ENCODE peak calls at places on chromosomes 12 and 14, in six cellular contexts. O, R, X, Z, C and Q are unnamed samples.
A peak's percentile ranks its signal among the peaks of the same experiment; 100 is the strongest.

GRCh38 chr14:100674897-100675618 is 51.6 kb upstream of the DLK1 start:
- DNase-seq in C (peak; percentile 69), R (no peak), X (no peak), Z (no peak), O (no peak), Q (no peak)

GRCh38 chr14:54309615-54310014 is 87.2 kb upstream of the CDKN3 start:
- DNase-seq in Z (no peak), X (no peak), O (no peak), R (no peak), C (no peak), Q (no peak)

GRCh38 chr14:61780125-61780524 is 17.9 kb downstream of the SNAPC1 start:
- DNase-seq in X (no peak), R (no peak), O (no peak), C (no peak), Z (no peak), Q (no peak)

GRCh38 chr12:29164477-29165163 is 15.5 kb downstream of the FAR2 start:
- DNase-seq in X (peak; percentile 64), O (no peak), C (no peak), R (no peak), Z (no peak), Q (peak; percentile 65)

GRCh38 chr14:103067231-103067954 is 10.0 kb upstream of the CDC42BPB start:
- DNase-seq in C (no peak), R (no peak), X (peak; percentile 48), Z (no peak), O (no peak), Q (peak; percentile 53)

GRCh38 chr14:85752179-85752578 is 222.2 kb downstream of the FLRT2 start:
- DNase-seq in O (no peak), X (no peak), R (no peak), C (no peak), Z (no peak), Q (no peak)

GRCh38 chr12:103505371-103506236 is 9.8 kb upstream of the C12orf42 start:
- DNase-seq in O (no peak), R (no peak), Z (no peak), C (no peak), X (peak; percentile 3), Q (peak; percentile 99)

GRCh38 chr14:72023128-72024042 is 91.2 kb downstream of the RGS6 start:
- DNase-seq in C (no peak), X (no peak), R (no peak), O (no peak), Z (no peak), Q (peak; percentile 26)

GRCh38 chr12:15880721-15881120 is 1.5 kb upstream of the STRAP start:
- DNase-seq in Z (no peak), R (no peak), O (no peak), X (no peak), C (no peak), Q (no peak)

GRCh38 chr14:99248761-99249171 is 23.2 kb downstream of the BCL11B start:
- DNase-seq in R (no peak), X (no peak), C (no peak), O (peak; percentile 6), Z (no peak), Q (no peak)

GRCh38 chr14:80202888-80203562 is 8.3 kb downstream of the DIO2 start:
- DNase-seq in Z (no peak), X (no peak), C (peak; percentile 20), O (no peak), R (no peak), Q (no peak)

GRCh38 chr12:57611810-57612710 is 825 bp downstream of the ARHGEF25 start:
- DNase-seq in Z (no peak), C (peak; percentile 64), R (no peak), X (no peak), O (no peak), Q (no peak)

GRCh38 chr12:93879476-93880376 is 202.6 kb downstream of the CRADD start:
- DNase-seq in R (no peak), X (peak; percentile 97), C (no peak), O (no peak), Z (no peak), Q (no peak)

GRCh38 chr12:97465012-97465345 is 2.4 kb downstream of the RMST start:
- DNase-seq in C (no peak), Z (no peak), O (no peak), X (no peak), R (no peak), Q (no peak)

GRCh38 chr12:26576266-26576665 is 256.7 kb downstream of the ITPR2 start:
- DNase-seq in Z (no peak), C (no peak), X (no peak), R (no peak), O (no peak), Q (no peak)

GRCh38 chr12:13980548-13981295 is 680 bp downstream of the GRIN2B start:
- DNase-seq in R (peak; percentile 22), C (peak; percentile 12), Z (peak; percentile 31), X (no peak), O (no peak), Q (no peak)

GRCh38 chr12:47014474-47014873 is 64.9 kb upstream of the PCED1B start:
- DNase-seq in R (no peak), O (no peak), Z (no peak), X (peak; percentile 96), C (no peak), Q (no peak)

GRCh38 chr12:106302401-106303201 is at the start of gene TCP11L2:
- DNase-seq in C (peak; percentile 97), X (peak; percentile 71), R (peak; percentile 69), O (peak; percentile 93), Z (peak; percentile 90), Q (peak; percentile 73)

GRCh38 chr12:80413462-80413861 is 30.6 kb upstream of the PTPRQ start:
- DNase-seq in Z (no peak), R (no peak), C (no peak), X (no peak), O (no peak), Q (no peak)

DNA sequence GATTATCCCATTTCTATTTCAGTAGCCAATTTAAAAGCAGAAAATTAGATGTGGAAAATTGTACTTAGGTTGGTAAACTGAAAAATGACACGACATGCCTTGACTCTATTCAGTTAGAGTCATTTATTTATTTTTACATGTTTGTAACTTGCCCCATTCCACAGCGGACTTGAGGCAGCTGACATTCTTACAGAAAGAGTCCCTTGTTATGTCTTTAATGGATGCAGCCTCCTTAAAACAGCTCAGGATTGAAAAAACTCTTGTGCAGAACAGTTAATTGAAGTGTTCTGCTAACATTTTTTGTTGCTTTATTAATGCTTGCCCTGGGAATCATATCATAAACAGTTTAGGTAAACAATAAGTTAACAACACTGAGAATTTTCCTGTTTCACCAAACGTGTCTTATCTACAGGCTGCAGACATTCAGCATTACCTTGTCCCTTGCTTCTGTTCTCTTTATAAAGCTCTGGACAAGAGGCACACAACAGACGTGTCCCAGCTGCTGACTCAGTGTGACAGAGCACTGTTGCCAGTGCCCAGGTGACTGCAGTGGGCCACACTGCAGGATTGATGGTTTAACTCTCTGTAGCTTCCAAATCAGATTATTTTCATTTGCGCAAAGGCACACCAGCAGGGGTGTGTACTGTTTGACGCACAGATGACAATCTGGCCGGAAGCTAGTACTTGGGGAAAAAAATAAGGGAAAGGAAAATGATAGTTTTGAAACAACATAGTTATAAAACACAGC is 101.6 kb downstream of the PELI2 start:
- DNase-seq in X (no peak), Z (no peak), O (no peak), C (no peak), R (no peak), Q (no peak)
- H3K4me1 ChIP-seq in X (peaks cover 2% of the 10 kb centered on the region), Z (peaks cover 9% of the 10 kb centered on the region), O (peaks cover 37% of the 10 kb centered on the region), C (no peaks in the 10 kb centered on the region), R (peaks cover 46% of the 10 kb centered on the region), Q (no peaks in the 10 kb centered on the region)

GRCh38 chr12:67069451-67070306 is 199.5 kb upstream of the CAND1 start:
- DNase-seq in X (peak; percentile 39), Z (peak; percentile 69), R (peak; percentile 24), C (peak; percentile 64), O (peak; percentile 62), Q (peak; percentile 54)

GRCh38 chr12:67070307-67070600 is 198.9 kb upstream of the CAND1 start:
- DNase-seq in Z (no peak), R (no peak), X (no peak), C (peak; percentile 2), O (no peak), Q (no peak)

GRCh38 chr12:67068204-67068731 is 200.9 kb upstream of the CAND1 start:
- DNase-seq in R (no peak), C (peak; percentile 11), O (no peak), X (no peak), Z (peak; percentile 45), Q (no peak)

GRCh38 chr12:67067453-67068203 is 201.5 kb upstream of the CAND1 start:
- DNase-seq in O (no peak), C (peak; percentile 1), R (no peak), X (no peak), Z (no peak), Q (peak; percentile 58)

DNA sequence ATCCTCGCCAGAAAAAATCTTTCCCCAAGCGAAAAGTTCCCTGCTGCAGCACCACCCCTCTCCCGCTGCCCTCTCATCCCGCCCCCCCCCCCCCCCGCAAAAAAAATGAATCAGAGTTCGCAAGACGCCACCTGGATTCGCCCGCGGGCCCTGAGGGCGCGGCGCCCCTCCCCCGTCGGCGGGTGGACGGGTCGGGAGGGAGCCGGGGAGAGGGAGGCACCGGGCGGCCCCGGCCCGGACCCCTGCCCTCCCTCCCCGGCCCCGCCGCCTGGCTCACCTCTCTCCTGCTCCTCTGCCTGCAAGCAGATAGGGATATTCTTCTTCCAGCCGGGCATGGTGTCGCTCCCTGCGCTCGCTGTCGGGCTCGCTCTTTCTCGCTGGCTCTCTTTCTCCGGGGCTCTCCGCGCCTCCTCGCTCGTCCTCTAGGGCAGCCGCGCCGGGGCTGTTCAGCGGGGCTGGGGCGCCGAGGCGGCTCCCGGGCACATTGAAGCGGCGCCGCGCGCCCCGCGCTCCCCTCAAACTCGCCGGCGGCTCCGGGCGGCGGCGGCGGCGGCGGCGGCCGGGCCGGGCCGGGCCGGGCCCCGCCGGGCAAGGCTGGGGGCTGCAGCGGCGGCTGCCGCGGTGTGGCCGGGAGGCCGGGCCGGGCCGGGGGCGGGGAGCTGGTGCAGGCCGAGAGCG is 200.2 kb upstream of the CAND1 start:
- DNase-seq in R (peak; percentile 37), X (peak; percentile 59), C (peak; percentile 76), Z (peak; percentile 79), O (peak; percentile 49), Q (peak; percentile 61)
- H3K27ac ChIP-seq in R (peak overlapping the region; percentile 89), X (no peak overlapping the region), C (no peak overlapping the region), Z (no peak overlapping the region), O (no peak overlapping the region), Q (peak overlapping the region; percentile 88)

DNA sequence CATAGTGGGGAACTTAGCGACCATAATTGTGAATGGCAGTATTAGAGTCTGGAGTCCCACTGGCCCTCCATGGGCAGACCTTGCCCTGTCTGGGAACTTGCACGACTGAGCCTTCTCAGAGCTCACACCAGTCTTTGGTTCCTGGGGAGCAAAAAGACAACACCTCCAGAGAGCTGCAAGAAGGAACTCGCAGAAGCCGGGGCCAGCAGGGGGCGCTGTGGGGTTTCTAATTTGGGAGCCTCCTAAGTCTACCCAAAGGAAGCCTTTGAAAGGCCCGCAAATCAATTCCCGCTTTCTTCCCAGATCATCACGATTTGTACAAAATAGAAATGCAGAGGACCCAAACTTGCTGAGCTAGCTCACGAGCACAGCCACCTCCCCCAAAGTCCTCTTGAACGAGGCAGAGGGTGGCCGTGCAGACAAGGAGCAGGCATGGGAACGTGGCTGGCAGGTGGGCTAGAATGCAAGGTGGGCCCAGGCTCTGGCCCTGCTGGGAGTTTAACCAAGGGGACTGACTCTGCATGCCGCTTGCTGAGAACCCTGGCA is 46.3 kb upstream of the FBXO21 start:
- DNase-seq in C (peak; percentile 70), X (peak; percentile 41), O (peak; percentile 87), R (peak; percentile 69), Z (peak; percentile 88), Q (no peak)
- TF ChIP-seq CTCF in C (peak; percentile 77), X (peak; percentile 68), O (peak; percentile 82), R (peak; percentile 88), Z (peak; percentile 76), Q (peak; percentile 84)

DNA sequence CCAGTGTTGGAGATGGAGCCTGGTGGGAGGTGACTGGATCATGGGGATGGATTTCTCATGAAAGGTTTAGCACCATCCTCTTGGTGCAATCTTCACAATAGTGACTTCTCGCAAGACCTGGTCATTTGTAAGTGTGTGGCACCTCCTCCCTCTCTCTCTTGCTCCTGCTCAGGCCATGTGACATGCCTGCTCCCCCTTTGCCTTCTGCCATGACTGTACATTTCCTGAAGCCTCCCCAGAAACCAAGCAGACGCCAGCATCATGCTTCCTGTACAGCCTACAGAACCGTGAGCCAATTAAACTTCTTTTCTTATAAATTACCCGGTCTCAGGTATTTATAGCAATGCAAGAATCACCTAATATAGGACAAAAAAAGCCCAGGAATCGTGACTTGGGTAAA is 171.0 kb upstream of the FOXN3 start:
- DNase-seq in R (no peak), C (no peak), O (no peak), Z (no peak), X (no peak), Q (no peak)
- H3K4me1 ChIP-seq in R (no peaks in the 10 kb centered on the region), C (no peaks in the 10 kb centered on the region), O (peaks cover 13% of the 10 kb centered on the region), Z (no peaks in the 10 kb centered on the region), X (no peaks in the 10 kb centered on the region), Q (no peaks in the 10 kb centered on the region)